ENCODE peak calls at places on chromosomes 5 and 9, in eight cellular contexts. One of them, this sample, is unnamed. For H3K9me3, the result is how much of the 10 kb centered on the place peaks cover.

GRCh38 chr5:173293817-173294672 is 34.2 kb downstream of the STC2 start:
- DNase-seq in gastrocnemius medialis: peak
- DNase-seq in ovary: peak
- DNase-seq in adrenal gland: peak
- DNase-seq in A549: peak
- DNase-seq in endodermal cell: peak
- DNase-seq in cardiac muscle cell: peak
- DNase-seq in pancreas: peak
- DNase-seq in this sample: peak

GRCh38 chr9:89659473-89660256 is 54.9 kb downstream of the GADD45G start:
- DNase-seq in gastrocnemius medialis: no peak
- DNase-seq in ovary: no peak
- DNase-seq in adrenal gland: no peak
- DNase-seq in A549: no peak
- DNase-seq in endodermal cell: peak
- DNase-seq in cardiac muscle cell: no peak
- DNase-seq in pancreas: no peak
- DNase-seq in this sample: no peak

GRCh38 chr9:26264709-26265601 is 586.7 kb upstream of the TUSC1 start:
- DNase-seq in gastrocnemius medialis: no peak
- DNase-seq in ovary: no peak
- DNase-seq in adrenal gland: no peak
- DNase-seq in A549: peak
- DNase-seq in endodermal cell: no peak
- DNase-seq in cardiac muscle cell: no peak
- DNase-seq in pancreas: no peak
- DNase-seq in this sample: no peak

GRCh38 chr5:92916036-92916435 is 665.0 kb downstream of the NR2F1-AS1 start:
- DNase-seq in gastrocnemius medialis: no peak
- DNase-seq in ovary: no peak
- DNase-seq in adrenal gland: no peak
- DNase-seq in A549: peak
- DNase-seq in endodermal cell: no peak
- DNase-seq in cardiac muscle cell: no peak
- DNase-seq in pancreas: no peak
- DNase-seq in this sample: no peak

GRCh38 chr5:149638546-149639241 is 57.4 kb downstream of the ARHGEF37 start:
- DNase-seq in gastrocnemius medialis: no peak
- DNase-seq in ovary: no peak
- DNase-seq in adrenal gland: no peak
- DNase-seq in A549: no peak
- DNase-seq in endodermal cell: peak
- DNase-seq in cardiac muscle cell: no peak
- DNase-seq in pancreas: no peak
- DNase-seq in this sample: no peak

GRCh38 chr5:60196382-60197113 is 303.0 kb upstream of the PDE4D start:
- DNase-seq in gastrocnemius medialis: no peak
- DNase-seq in ovary: no peak
- DNase-seq in adrenal gland: peak
- DNase-seq in A549: peak
- DNase-seq in endodermal cell: peak
- DNase-seq in cardiac muscle cell: no peak
- DNase-seq in pancreas: no peak
- DNase-seq in this sample: no peak

GRCh38 chr5:57386958-57387357 is 95.7 kb downstream of the ACTBL2 start:
- DNase-seq in gastrocnemius medialis: no peak
- DNase-seq in ovary: no peak
- DNase-seq in adrenal gland: no peak
- DNase-seq in A549: peak
- DNase-seq in endodermal cell: no peak
- DNase-seq in cardiac muscle cell: peak
- DNase-seq in pancreas: no peak
- DNase-seq in this sample: no peak

GRCh38 chr5:71932131-71932635 is 175.1 kb upstream of the MAP1B start:
- DNase-seq in gastrocnemius medialis: no peak
- DNase-seq in ovary: no peak
- DNase-seq in adrenal gland: no peak
- DNase-seq in A549: peak
- DNase-seq in endodermal cell: no peak
- DNase-seq in cardiac muscle cell: no peak
- DNase-seq in pancreas: no peak
- DNase-seq in this sample: no peak

GRCh38 chr5:114702111-114702510 is 340.2 kb downstream of the KCNN2 start:
- DNase-seq in gastrocnemius medialis: no peak
- DNase-seq in ovary: no peak
- DNase-seq in adrenal gland: no peak
- DNase-seq in A549: no peak
- DNase-seq in endodermal cell: no peak
- DNase-seq in cardiac muscle cell: peak
- DNase-seq in pancreas: no peak
- DNase-seq in this sample: no peak

GRCh38 chr9:92094655-92095054 is 20.6 kb downstream of the SPTLC1 start:
- DNase-seq in gastrocnemius medialis: no peak
- DNase-seq in ovary: no peak
- DNase-seq in adrenal gland: no peak
- DNase-seq in A549: no peak
- DNase-seq in endodermal cell: peak
- DNase-seq in cardiac muscle cell: peak
- DNase-seq in pancreas: no peak
- DNase-seq in this sample: no peak

GRCh38 chr5:31626156-31626555 is 12.8 kb upstream of the PDZD2 start:
- DNase-seq in gastrocnemius medialis: no peak
- DNase-seq in ovary: no peak
- DNase-seq in adrenal gland: no peak
- DNase-seq in A549: no peak
- DNase-seq in endodermal cell: no peak
- DNase-seq in cardiac muscle cell: no peak
- DNase-seq in pancreas: peak
- DNase-seq in this sample: no peak

GRCh38 chr5:73901045-73901444 is 275.0 kb downstream of the ARHGEF28 start:
- DNase-seq in gastrocnemius medialis: peak
- DNase-seq in ovary: no peak
- DNase-seq in adrenal gland: peak
- DNase-seq in A549: peak
- DNase-seq in endodermal cell: no peak
- DNase-seq in cardiac muscle cell: no peak
- DNase-seq in pancreas: no peak
- DNase-seq in this sample: no peak

GRCh38 chr9:124309665-124310064 is 51.9 kb downstream of the NEK6 start:
- DNase-seq in gastrocnemius medialis: peak
- DNase-seq in ovary: no peak
- DNase-seq in adrenal gland: peak
- DNase-seq in A549: peak
- DNase-seq in endodermal cell: peak
- DNase-seq in cardiac muscle cell: no peak
- DNase-seq in pancreas: no peak
- DNase-seq in this sample: no peak

GRCh38 chr5:166576323-166576722 is 1715.1 kb upstream of the WWC1 start:
- DNase-seq in gastrocnemius medialis: no peak
- DNase-seq in ovary: no peak
- DNase-seq in adrenal gland: no peak
- DNase-seq in A549: no peak
- DNase-seq in endodermal cell: no peak
- DNase-seq in cardiac muscle cell: no peak
- DNase-seq in pancreas: no peak
- DNase-seq in this sample: no peak
- H3K9me3 ChIP-seq in gastrocnemius medialis: under half
- H3K9me3 ChIP-seq in ovary: under half
- H3K9me3 ChIP-seq in adrenal gland: under half
- H3K9me3 ChIP-seq in A549: under half
- H3K9me3 ChIP-seq in endodermal cell: under half
- H3K9me3 ChIP-seq in cardiac muscle cell: under half
- H3K9me3 ChIP-seq in pancreas: under half
- H3K9me3 ChIP-seq in this sample: under half

GRCh38 chr9:83299094-83299493 is 236.2 kb upstream of the RASEF start:
- DNase-seq in gastrocnemius medialis: no peak
- DNase-seq in ovary: no peak
- DNase-seq in adrenal gland: no peak
- DNase-seq in A549: no peak
- DNase-seq in endodermal cell: no peak
- DNase-seq in cardiac muscle cell: no peak
- DNase-seq in pancreas: no peak
- DNase-seq in this sample: no peak

GRCh38 chr9:83299556-83299955 is 236.6 kb upstream of the RASEF start:
- DNase-seq in gastrocnemius medialis: peak
- DNase-seq in ovary: no peak
- DNase-seq in adrenal gland: peak
- DNase-seq in A549: peak
- DNase-seq in endodermal cell: no peak
- DNase-seq in cardiac muscle cell: no peak
- DNase-seq in pancreas: no peak
- DNase-seq in this sample: no peak

GRCh38 chr9:83296123-83296522 is 233.2 kb upstream of the RASEF start:
- DNase-seq in gastrocnemius medialis: no peak
- DNase-seq in ovary: no peak
- DNase-seq in adrenal gland: no peak
- DNase-seq in A549: no peak
- DNase-seq in endodermal cell: peak
- DNase-seq in cardiac muscle cell: peak
- DNase-seq in pancreas: no peak
- DNase-seq in this sample: no peak

GRCh38 chr9:83291196-83291595 is 228.3 kb upstream of the RASEF start:
- DNase-seq in gastrocnemius medialis: no peak
- DNase-seq in ovary: no peak
- DNase-seq in adrenal gland: no peak
- DNase-seq in A549: no peak
- DNase-seq in endodermal cell: no peak
- DNase-seq in cardiac muscle cell: no peak
- DNase-seq in pancreas: peak
- DNase-seq in this sample: no peak

GRCh38 chr9:83294816-83295215 is 231.9 kb upstream of the RASEF start:
- DNase-seq in gastrocnemius medialis: no peak
- DNase-seq in ovary: no peak
- DNase-seq in adrenal gland: no peak
- DNase-seq in A549: no peak
- DNase-seq in endodermal cell: no peak
- DNase-seq in cardiac muscle cell: no peak
- DNase-seq in pancreas: no peak
- DNase-seq in this sample: no peak
- H3K27ac ChIP-seq in gastrocnemius medialis: no peak
- H3K27ac ChIP-seq in ovary: no peak
- H3K27ac ChIP-seq in adrenal gland: no peak
- H3K27ac ChIP-seq in A549: no peak
- H3K27ac ChIP-seq in endodermal cell: no peak
- H3K27ac ChIP-seq in cardiac muscle cell: no peak
- H3K27ac ChIP-seq in pancreas: no peak
- H3K27ac ChIP-seq in this sample: no peak

GRCh38 chr9:101408374-101409078 is 9.9 kb downstream of the ZNF189 start:
- DNase-seq in gastrocnemius medialis: no peak
- DNase-seq in ovary: no peak
- DNase-seq in adrenal gland: no peak
- DNase-seq in A549: peak
- DNase-seq in endodermal cell: no peak
- DNase-seq in cardiac muscle cell: no peak
- DNase-seq in pancreas: no peak
- DNase-seq in this sample: no peak
- H3K9me3 ChIP-seq in gastrocnemius medialis: under half
- H3K9me3 ChIP-seq in ovary: half or more
- H3K9me3 ChIP-seq in adrenal gland: half or more
- H3K9me3 ChIP-seq in A549: half or more
- H3K9me3 ChIP-seq in endodermal cell: half or more
- H3K9me3 ChIP-seq in cardiac muscle cell: under half
- H3K9me3 ChIP-seq in pancreas: under half
- H3K9me3 ChIP-seq in this sample: half or more

GRCh38 chr9:120889606-120890396 is 12.8 kb upstream of the PHF19 start:
- DNase-seq in gastrocnemius medialis: no peak
- DNase-seq in ovary: no peak
- DNase-seq in adrenal gland: no peak
- DNase-seq in A549: no peak
- DNase-seq in endodermal cell: no peak
- DNase-seq in cardiac muscle cell: no peak
- DNase-seq in pancreas: no peak
- DNase-seq in this sample: no peak

GRCh38 chr9:120892748-120893584 is 16.0 kb upstream of the PHF19 start:
- DNase-seq in gastrocnemius medialis: no peak
- DNase-seq in ovary: no peak
- DNase-seq in adrenal gland: no peak
- DNase-seq in A549: no peak
- DNase-seq in endodermal cell: no peak
- DNase-seq in cardiac muscle cell: no peak
- DNase-seq in pancreas: no peak
- DNase-seq in this sample: peak

GRCh38 chr9:120890415-120891254 is 13.6 kb upstream of the PHF19 start:
- DNase-seq in gastrocnemius medialis: no peak
- DNase-seq in ovary: no peak
- DNase-seq in adrenal gland: no peak
- DNase-seq in A549: no peak
- DNase-seq in endodermal cell: no peak
- DNase-seq in cardiac muscle cell: no peak
- DNase-seq in pancreas: no peak
- DNase-seq in this sample: no peak

GRCh38 chr9:120892177-120892747 is 15.3 kb upstream of the PHF19 start:
- DNase-seq in gastrocnemius medialis: no peak
- DNase-seq in ovary: no peak
- DNase-seq in adrenal gland: no peak
- DNase-seq in A549: no peak
- DNase-seq in endodermal cell: no peak
- DNase-seq in cardiac muscle cell: no peak
- DNase-seq in pancreas: no peak
- DNase-seq in this sample: peak

DNA sequence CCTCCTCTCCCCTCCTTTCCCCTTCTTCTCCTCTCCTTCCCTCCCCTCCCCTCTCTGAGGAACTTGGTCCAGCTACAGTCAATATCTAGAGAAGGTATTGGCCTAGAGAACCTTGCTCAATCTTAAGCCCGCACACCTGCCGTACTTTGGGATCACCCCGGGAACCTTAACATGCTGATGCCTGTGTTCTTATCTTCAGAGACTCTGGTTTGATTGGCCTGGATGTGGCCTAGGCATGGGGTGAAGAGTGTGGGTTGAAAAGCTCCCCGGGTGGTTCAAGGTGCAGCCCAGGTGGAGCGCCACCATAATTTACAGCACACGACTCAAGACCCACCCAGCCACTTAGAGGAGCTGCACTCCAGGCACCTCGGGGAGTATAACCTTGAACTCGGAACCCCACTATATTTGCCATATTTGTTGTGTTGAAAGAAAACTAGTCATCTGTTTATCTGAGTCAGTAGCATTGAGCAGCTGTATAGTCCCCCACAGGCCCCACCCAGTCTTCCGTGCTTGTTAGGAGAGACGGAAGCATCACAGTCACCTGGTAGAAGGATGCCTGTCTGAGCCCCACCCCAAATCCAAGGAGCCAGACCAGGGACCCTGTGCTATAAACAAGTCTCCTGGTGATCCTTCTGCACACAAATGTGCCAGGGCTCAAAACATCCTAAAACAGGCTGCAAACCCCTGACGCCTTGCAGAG is 14.4 kb upstream of the PHF19 start:
- DNase-seq in gastrocnemius medialis: no peak
- DNase-seq in ovary: no peak
- DNase-seq in adrenal gland: no peak
- DNase-seq in A549: no peak
- DNase-seq in endodermal cell: no peak
- DNase-seq in cardiac muscle cell: no peak
- DNase-seq in pancreas: no peak
- DNase-seq in this sample: peak
- H3K27ac ChIP-seq in gastrocnemius medialis: no peak
- H3K27ac ChIP-seq in ovary: no peak
- H3K27ac ChIP-seq in adrenal gland: no peak
- H3K27ac ChIP-seq in A549: no peak
- H3K27ac ChIP-seq in endodermal cell: no peak
- H3K27ac ChIP-seq in cardiac muscle cell: no peak
- H3K27ac ChIP-seq in pancreas: no peak
- H3K27ac ChIP-seq in this sample: peak

GRCh38 chr9:136958898-136959850 is 7.1 kb downstream of the LCN12 start:
- DNase-seq in gastrocnemius medialis: no peak
- DNase-seq in ovary: no peak
- DNase-seq in adrenal gland: no peak
- DNase-seq in A549: no peak
- DNase-seq in endodermal cell: no peak
- DNase-seq in cardiac muscle cell: no peak
- DNase-seq in pancreas: no peak
- DNase-seq in this sample: no peak
- H3K9me3 ChIP-seq in gastrocnemius medialis: under half
- H3K9me3 ChIP-seq in ovary: under half
- H3K9me3 ChIP-seq in adrenal gland: under half
- H3K9me3 ChIP-seq in A549: under half
- H3K9me3 ChIP-seq in endodermal cell: under half
- H3K9me3 ChIP-seq in cardiac muscle cell: under half
- H3K9me3 ChIP-seq in pancreas: under half
- H3K9me3 ChIP-seq in this sample: under half

This sample was measured in CD4-positive, alpha-beta T cell.